ENCODE peak calls at places on chromosomes 2 and 18, in four cellular contexts. Y is DND-41, R is IMR-90, B is SK-N-SH. P is an unnamed sample.
A peak's percentile ranks its signal among the peaks of the same experiment; 100 is the strongest.

GRCh38 chr2:36615214-36615613 is 17.2 kb upstream of the FEZ2 start:
- DNase-seq in Y (no peak), R (peak; percentile 69), B (peak; percentile 20), P (no peak)

GRCh38 chr2:168853471-168853870 is 36.8 kb downstream of the SPC25 start:
- DNase-seq in Y (no peak), R (no peak), B (no peak), P (no peak)

GRCh38 chr2:28160986-28161425 is 231.7 kb upstream of the FOSL2 start:
- DNase-seq in Y (no peak), R (peak; percentile 63), B (no peak), P (no peak)

GRCh38 chr2:143668236-143668635 is 539.0 kb downstream of the ARHGAP15 start:
- DNase-seq in Y (no peak), R (no peak), B (no peak), P (no peak)

GRCh38 chr2:24586955-24587354 is 95.9 kb downstream of the NCOA1 start:
- DNase-seq in Y (no peak), R (no peak), B (no peak), P (no peak)

GRCh38 chr2:108621087-108621559 is 86.9 kb downstream of the LIMS1 start:
- DNase-seq in Y (peak; percentile 75), R (peak; percentile 46), B (no peak), P (peak; percentile 93)

GRCh38 chr2:36416370-36417165 is 61.0 kb downstream of the CRIM1 start:
- DNase-seq in Y (no peak), R (no peak), B (no peak), P (no peak)

GRCh38 chr2:160194351-160194750 is 5.7 kb downstream of the ITGB6 start:
- DNase-seq in Y (no peak), R (no peak), B (no peak), P (no peak)

GRCh38 chr18:23487738-23488625 is 15.3 kb upstream of the RMC1 start:
- DNase-seq in Y (no peak), R (peak; percentile 33), B (no peak), P (peak; percentile 42)

GRCh38 chr2:184906709-184907108 is 308.4 kb downstream of the ZNF804A start:
- DNase-seq in Y (no peak), R (peak; percentile 7), B (no peak), P (no peak)

DNA sequence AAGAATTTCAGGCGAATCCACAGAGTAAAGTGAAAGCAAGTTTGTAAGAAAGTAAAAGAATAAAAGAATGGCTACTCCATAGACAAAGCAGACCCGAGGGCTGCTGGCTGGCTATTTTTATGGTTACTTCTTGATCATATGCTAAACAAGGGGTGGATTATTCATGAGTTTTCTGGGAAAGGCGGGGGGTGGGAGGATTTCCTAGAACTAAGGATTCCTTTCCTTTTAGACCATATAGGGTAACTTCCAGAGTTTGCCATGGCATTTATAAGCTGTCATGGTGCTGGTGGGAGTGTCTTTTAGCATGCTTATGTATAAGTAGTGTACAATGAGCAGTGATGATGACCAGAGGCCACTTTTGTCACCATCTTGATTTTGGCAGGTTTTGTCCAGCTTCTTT is 59.8 kb downstream of the SLC4A3 start:
- DNase-seq in Y (no peak), R (peak; percentile 61), B (no peak), P (no peak)
- H3K27me3 ChIP-seq in Y (peaks cover 5% of the 10 kb centered on the region), R (no peaks in the 10 kb centered on the region), B (peaks cover 4% of the 10 kb centered on the region), P (no peaks in the 10 kb centered on the region)

GRCh38 chr2:72929010-72929409 is 11.7 kb downstream of the EMX1 start:
- DNase-seq in Y (no peak), R (no peak), B (no peak), P (no peak)
- H3K27me3 ChIP-seq in Y (peaks cover 16% of the 10 kb centered on the region), R (peaks cover 81% of the 10 kb centered on the region), B (peaks cover 54% of the 10 kb centered on the region), P (peaks cover 33% of the 10 kb centered on the region)

DNA sequence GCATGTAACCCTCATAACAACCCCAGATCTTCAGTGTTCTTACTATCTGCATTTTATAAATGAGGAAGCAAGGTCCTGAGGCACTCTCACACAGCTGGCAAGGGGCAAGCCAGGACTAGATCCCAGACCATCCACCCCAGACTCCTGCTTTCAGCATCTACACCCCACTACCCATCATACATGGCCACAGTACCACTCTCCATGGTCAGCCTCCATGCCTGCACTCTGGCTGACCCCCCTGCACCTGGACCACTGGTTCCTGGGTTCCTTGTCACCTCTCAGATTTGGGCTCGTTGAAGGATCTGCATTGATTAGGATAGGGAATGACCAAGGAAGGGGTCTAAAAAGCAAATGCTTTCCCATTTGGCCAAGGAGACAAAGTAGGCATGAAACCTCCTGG is 36.0 kb upstream of the TEX51 start:
- DNase-seq in Y (no peak), R (no peak), B (no peak), P (no peak)
- H3K27me3 ChIP-seq in Y (peaks cover 4% of the 10 kb centered on the region), R (peaks cover 2% of the 10 kb centered on the region), B (no peaks in the 10 kb centered on the region), P (no peaks in the 10 kb centered on the region)

DNA sequence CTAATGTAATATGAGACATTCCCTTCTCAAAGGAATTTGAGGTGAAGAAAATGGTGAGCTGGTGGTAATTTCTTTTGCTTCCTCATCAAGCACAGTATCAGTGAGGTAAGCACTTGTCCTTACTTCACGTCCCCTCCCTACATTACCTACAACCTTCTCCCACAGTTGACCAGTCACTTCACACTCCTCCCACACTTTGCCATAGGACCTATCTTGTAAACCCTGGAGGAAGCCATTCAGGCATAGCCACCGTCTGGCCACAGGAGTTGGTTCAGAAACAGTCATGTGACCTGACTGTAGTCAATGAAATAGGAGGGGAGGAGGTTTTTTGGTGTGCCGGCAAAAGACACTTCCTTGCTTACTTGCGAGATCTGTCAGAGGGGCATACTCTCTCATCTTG is 12.1 kb downstream of the ACOXL start:
- DNase-seq in Y (no peak), R (no peak), B (no peak), P (no peak)
- H3K27me3 ChIP-seq in Y (no peaks in the 10 kb centered on the region), R (peaks cover 59% of the 10 kb centered on the region), B (peaks cover 30% of the 10 kb centered on the region), P (peaks cover 11% of the 10 kb centered on the region)

DNA sequence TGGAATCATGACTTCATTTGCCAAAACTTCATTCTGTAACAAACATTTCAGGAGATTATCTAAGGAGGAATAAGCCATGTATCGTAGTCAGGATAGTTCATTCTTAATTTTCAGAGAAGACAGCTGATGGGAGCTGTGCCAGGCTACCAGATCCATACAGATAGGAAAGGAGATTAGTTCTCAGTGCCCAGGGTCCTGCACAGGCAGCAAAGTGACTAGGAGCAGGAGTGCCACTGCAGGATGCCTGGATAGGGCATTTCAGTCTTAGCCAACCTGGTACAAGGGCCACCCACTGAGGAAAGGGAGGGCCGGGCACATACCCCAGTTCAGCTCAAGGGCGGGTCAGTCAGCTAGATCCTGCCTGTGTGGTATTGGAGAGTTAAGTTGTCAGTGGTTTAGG is 6.7 kb upstream of the OSR1 start:
- DNase-seq in Y (no peak), R (no peak), B (peak; percentile 21), P (no peak)
- H3K27me3 ChIP-seq in Y (peaks cover 47% of the 10 kb centered on the region), R (peaks cover 19% of the 10 kb centered on the region), B (no peaks in the 10 kb centered on the region), P (peaks cover 31% of the 10 kb centered on the region)

GRCh38 chr18:57211412-57211750 is 64.5 kb downstream of the BOD1L2 start:
- DNase-seq in Y (no peak), R (no peak), B (no peak), P (no peak)

GRCh38 chr18:57214976-57215375 is 68.1 kb downstream of the BOD1L2 start:
- DNase-seq in Y (no peak), R (no peak), B (no peak), P (no peak)

GRCh38 chr18:57210711-57211411 is 64.0 kb downstream of the BOD1L2 start:
- DNase-seq in Y (no peak), R (no peak), B (no peak), P (no peak)

GRCh38 chr18:57211776-57212175 is 64.9 kb downstream of the BOD1L2 start:
- DNase-seq in Y (no peak), R (no peak), B (no peak), P (no peak)

DNA sequence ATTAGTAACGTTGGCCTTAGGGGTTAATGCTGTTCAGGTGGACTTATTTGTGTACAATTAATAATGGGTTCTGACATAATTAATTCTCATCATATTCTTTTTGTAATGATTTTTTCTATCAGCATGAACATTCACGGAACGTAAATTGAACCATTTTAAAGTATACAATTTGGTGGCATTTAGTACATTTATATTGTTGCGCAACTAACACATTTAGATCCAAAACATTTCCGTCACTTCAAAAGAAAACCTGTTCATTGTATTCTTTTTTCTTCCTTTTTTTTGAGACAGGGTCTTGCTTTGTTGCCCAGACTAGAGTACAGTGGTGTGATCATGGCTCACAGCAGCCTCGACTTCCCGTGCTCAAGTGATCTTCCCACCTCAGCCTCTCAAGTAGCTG is 65.8 kb downstream of the BOD1L2 start:
- DNase-seq in Y (no peak), R (no peak), B (no peak), P (no peak)
- H3K27me3 ChIP-seq in Y (peaks cover 3% of the 10 kb centered on the region), R (peaks cover 5% of the 10 kb centered on the region), B (no peaks in the 10 kb centered on the region), P (peaks cover 5% of the 10 kb centered on the region)

GRCh38 chr2:222309361-222309760 is 10.6 kb upstream of the PAX3 start:
- DNase-seq in Y (no peak), R (no peak), B (no peak), P (no peak)
- H3K27me3 ChIP-seq in Y (no peaks in the 10 kb centered on the region), R (peaks cover 88% of the 10 kb centered on the region), B (peaks cover 98% of the 10 kb centered on the region), P (peaks cover 67% of the 10 kb centered on the region)

GRCh38 chr2:219331560-219332213 is 857 bp downstream of the RESP18 start:
- DNase-seq in Y (no peak), R (peak; percentile 21), B (no peak), P (no peak)
- H3K27me3 ChIP-seq in Y (peaks cover 3% of the 10 kb centered on the region), R (peaks cover 63% of the 10 kb centered on the region), B (peaks cover 24% of the 10 kb centered on the region), P (peaks cover 24% of the 10 kb centered on the region)

DNA sequence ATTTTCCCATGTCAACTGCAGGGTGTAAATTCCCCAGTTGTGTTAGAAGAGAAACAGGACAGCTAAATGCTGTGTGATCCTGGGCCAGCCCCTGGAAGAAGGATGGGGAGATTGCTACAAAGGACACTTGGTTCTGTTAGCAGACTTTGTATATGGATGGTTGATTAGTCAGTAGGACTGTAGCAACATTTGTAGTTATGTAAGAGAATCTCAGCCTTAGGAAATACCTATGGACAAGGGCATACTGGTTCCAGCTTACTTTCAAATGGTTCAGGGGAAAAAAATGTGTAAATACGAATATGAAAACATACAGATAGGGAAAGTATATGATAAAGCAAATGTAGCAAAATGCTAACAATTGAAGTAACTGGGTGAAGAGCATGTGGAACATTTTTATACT is 47.6 kb downstream of the GNAL start:
- DNase-seq in Y (no peak), R (peak; percentile 26), B (no peak), P (no peak)
- H3K27me3 ChIP-seq in Y (peaks cover 15% of the 10 kb centered on the region), R (peaks cover 29% of the 10 kb centered on the region), B (peaks cover 54% of the 10 kb centered on the region), P (peaks cover 3% of the 10 kb centered on the region)